ENCODE peak calls at places on chromosomes 5 and 9, in nine cellular contexts. O, P, K, V, Q, B, W, A and F are unnamed samples.

GRCh38 chr9:131423171-131423581 is 29.3 kb downstream of the PRRC2B start:
- DNase-seq in O (no peak), P (peak), K (peak), V (no peak), Q (no peak), B (peak), W (peak), A (peak), F (peak)

GRCh38 chr5:43193171-43193951 is 1.3 kb downstream of the NIM1K start:
- DNase-seq in O (no peak), P (no peak), K (peak), V (peak), Q (no peak), B (peak), W (peak), A (peak), F (peak)

GRCh38 chr9:14051459-14051858 is 262.5 kb downstream of the NFIB start:
- DNase-seq in O (no peak), P (no peak), K (no peak), V (no peak), Q (no peak), B (no peak), W (peak), A (no peak), F (no peak)

GRCh38 chr9:15975101-15975778 is 422.4 kb downstream of the CCDC171 start:
- DNase-seq in O (no peak), P (no peak), K (no peak), V (no peak), Q (no peak), B (no peak), W (no peak), A (no peak), F (no peak)

GRCh38 chr5:79842006-79842881 is 148.8 kb downstream of the MTX3 start:
- DNase-seq in O (no peak), P (no peak), K (no peak), V (no peak), Q (no peak), B (no peak), W (no peak), A (no peak), F (no peak)

GRCh38 chr9:112856200-112856599 is 34.5 kb downstream of the SLC46A2 start:
- DNase-seq in O (no peak), P (no peak), K (no peak), V (no peak), Q (no peak), B (no peak), W (no peak), A (no peak), F (no peak)

GRCh38 chr5:150339165-150339564 is 18.3 kb upstream of the TCOF1 start:
- DNase-seq in O (no peak), P (no peak), K (no peak), V (no peak), Q (no peak), B (peak), W (peak), A (no peak), F (no peak)

GRCh38 chr9:114180701-114181582 is 25.6 kb downstream of the COL27A1 start:
- DNase-seq in O (no peak), P (no peak), K (no peak), V (no peak), Q (no peak), B (no peak), W (no peak), A (no peak), F (no peak)

GRCh38 chr5:116359575-116359974 is 215.0 kb downstream of the SEMA6A start:
- DNase-seq in O (no peak), P (no peak), K (no peak), V (no peak), Q (no peak), B (no peak), W (no peak), A (no peak), F (no peak)

GRCh38 chr5:31408814-31409213 is 123.1 kb downstream of the DROSHA start:
- DNase-seq in O (no peak), P (no peak), K (peak), V (no peak), Q (no peak), B (no peak), W (peak), A (no peak), F (no peak)

GRCh38 chr9:1034271-1034670 is 15.9 kb upstream of the DMRT2 start:
- DNase-seq in O (no peak), P (no peak), K (no peak), V (no peak), Q (no peak), B (no peak), W (no peak), A (no peak), F (no peak)

GRCh38 chr9:113508111-113508749 is 44.7 kb downstream of the RGS3 start:
- DNase-seq in O (no peak), P (no peak), K (no peak), V (no peak), Q (no peak), B (no peak), W (peak), A (no peak), F (peak)

GRCh38 chr5:128965011-128965637 is at the start of gene SLC27A6:
- DNase-seq in O (no peak), P (peak), K (no peak), V (no peak), Q (no peak), B (no peak), W (no peak), A (peak), F (no peak)

GRCh38 chr5:135227064-135228022 is 171.7 kb downstream of the MACROH2A1 start:
- DNase-seq in O (no peak), P (no peak), K (no peak), V (no peak), Q (no peak), B (no peak), W (no peak), A (no peak), F (no peak)

GRCh38 chr9:71897573-71897972 is 13.4 kb downstream of the ABHD17B start:
- DNase-seq in O (no peak), P (no peak), K (no peak), V (no peak), Q (no peak), B (no peak), W (peak), A (no peak), F (no peak)

GRCh38 chr5:178762391-178762790 is 31.9 kb upstream of the ZNF354A start:
- DNase-seq in O (no peak), P (no peak), K (no peak), V (no peak), Q (no peak), B (no peak), W (no peak), A (no peak), F (no peak)

GRCh38 chr5:151432210-151432609 is 15.2 kb upstream of the SLC36A1 start:
- DNase-seq in O (no peak), P (no peak), K (no peak), V (no peak), Q (no peak), B (no peak), W (no peak), A (no peak), F (no peak)

GRCh38 chr5:137758719-137759312 is 4.7 kb upstream of the HNRNPA0 start:
- DNase-seq in O (no peak), P (no peak), K (no peak), V (no peak), Q (no peak), B (no peak), W (no peak), A (no peak), F (no peak)

GRCh38 chr5:75465480-75465879 is 45.9 kb downstream of the CERT1 start:
- DNase-seq in O (no peak), P (no peak), K (no peak), V (no peak), Q (no peak), B (no peak), W (peak), A (no peak), F (no peak)

GRCh38 chr9:4334439-4334838 is 34.6 kb upstream of the GLIS3 start:
- DNase-seq in O (no peak), P (no peak), K (no peak), V (no peak), Q (no peak), B (peak), W (no peak), A (no peak), F (no peak)

GRCh38 chr5:151448038-151448985 is 909 bp downstream of the SLC36A1 start:
- DNase-seq in O (peak), P (peak), K (no peak), V (no peak), Q (no peak), B (no peak), W (peak), A (peak), F (no peak)

GRCh38 chr9:134547161-134548100 is 94.2 kb upstream of the COL5A1 start:
- DNase-seq in O (no peak), P (no peak), K (no peak), V (no peak), Q (no peak), B (no peak), W (no peak), A (no peak), F (no peak)

GRCh38 chr5:132086277-132086794 is 12.7 kb downstream of the CSF2 start:
- DNase-seq in O (no peak), P (no peak), K (no peak), V (no peak), Q (no peak), B (no peak), W (peak), A (no peak), F (peak)

GRCh38 chr9:133173056-133173455 is 9.3 kb upstream of the GBGT1 start:
- DNase-seq in O (no peak), P (no peak), K (no peak), V (no peak), Q (no peak), B (no peak), W (no peak), A (no peak), F (no peak)

GRCh38 chr9:129509508-129509907 is 111.4 kb downstream of the C9orf50 start:
- DNase-seq in O (no peak), P (no peak), K (peak), V (no peak), Q (no peak), B (no peak), W (peak), A (no peak), F (peak)

GRCh38 chr5:10594591-10595210 is 30.8 kb downstream of the ANKRD33B start:
- DNase-seq in O (no peak), P (peak), K (no peak), V (no peak), Q (no peak), B (no peak), W (no peak), A (no peak), F (no peak)

GRCh38 chr5:131206772-131207171 is 36.0 kb downstream of the LYRM7 start:
- DNase-seq in O (no peak), P (no peak), K (no peak), V (no peak), Q (no peak), B (no peak), W (no peak), A (no peak), F (no peak)

GRCh38 chr9:116979461-116979860 is 292.4 kb downstream of the TRIM32 start:
- DNase-seq in O (no peak), P (no peak), K (no peak), V (no peak), Q (no peak), B (no peak), W (no peak), A (no peak), F (no peak)

GRCh38 chr9:116656535-116656934 is 30.6 kb upstream of the TRIM32 start:
- DNase-seq in O (no peak), P (no peak), K (no peak), V (no peak), Q (no peak), B (no peak), W (no peak), A (no peak), F (no peak)

GRCh38 chr9:135608999-135609317 is 30.4 kb downstream of the GLT6D1 start:
- DNase-seq in O (no peak), P (no peak), K (no peak), V (no peak), Q (no peak), B (no peak), W (no peak), A (no peak), F (no peak)

GRCh38 chr9:82883436-82883835 is 179.5 kb downstream of the RASEF start:
- DNase-seq in O (no peak), P (no peak), K (no peak), V (no peak), Q (no peak), B (no peak), W (no peak), A (no peak), F (no peak)

GRCh38 chr9:109421034-109421700 is 76.9 kb downstream of the PTPN3 start:
- DNase-seq in O (no peak), P (no peak), K (no peak), V (no peak), Q (no peak), B (no peak), W (no peak), A (no peak), F (no peak)

GRCh38 chr5:11620172-11620571 is 284.1 kb downstream of the CTNND2 start:
- DNase-seq in O (no peak), P (no peak), K (no peak), V (no peak), Q (no peak), B (no peak), W (no peak), A (no peak), F (no peak)

GRCh38 chr5:133924221-133924920 is 44.1 kb downstream of the C5orf15 start:
- DNase-seq in O (no peak), P (no peak), K (no peak), V (no peak), Q (no peak), B (no peak), W (no peak), A (no peak), F (no peak)

GRCh38 chr5:95761771-95762680 is 30.9 kb downstream of the RHOBTB3 start:
- DNase-seq in O (no peak), P (no peak), K (peak), V (no peak), Q (no peak), B (no peak), W (peak), A (no peak), F (no peak)